ENCODE peak calls at places on chromosome X, in ten cellular contexts. One of them, this sample, is unnamed.

GRCh38 chrX:29661290-29661689 is 554.1 kb upstream of the MAGEB2 start:
- DNase-seq in ACHN: peak
- DNase-seq in esophagus squamous epithelium: no peak
- DNase-seq in AG08396: no peak
- DNase-seq in NCI-H774: no peak
- DNase-seq in T-helper 2 cell: no peak
- DNase-seq in EL: peak
- DNase-seq in astrocyte of the cerebellum: no peak
- DNase-seq in MCF 10A: no peak
- DNase-seq in naive thymus-derived CD8-positive, alpha-beta T cell: no peak
- DNase-seq in this sample: peak

GRCh38 chrX:52359614-52360232 is 9.1 kb upstream of the XAGE2 start:
- DNase-seq in NCI-H774: no peak
- DNase-seq in T-helper 2 cell: no peak
- DNase-seq in astrocyte of the cerebellum: no peak
- DNase-seq in ACHN: no peak
- DNase-seq in MCF 10A: peak
- DNase-seq in esophagus squamous epithelium: no peak
- DNase-seq in naive thymus-derived CD8-positive, alpha-beta T cell: no peak
- DNase-seq in EL: no peak
- DNase-seq in AG08396: no peak
- DNase-seq in this sample: no peak

GRCh38 chrX:110384490-110384889 is 25.8 kb downstream of the RTL9 start:
- DNase-seq in EL: peak
- DNase-seq in ACHN: no peak
- DNase-seq in esophagus squamous epithelium: no peak
- DNase-seq in NCI-H774: no peak
- DNase-seq in T-helper 2 cell: no peak
- DNase-seq in astrocyte of the cerebellum: no peak
- DNase-seq in naive thymus-derived CD8-positive, alpha-beta T cell: no peak
- DNase-seq in MCF 10A: no peak
- DNase-seq in AG08396: peak
- DNase-seq in this sample: peak

GRCh38 chrX:66233206-66233605 is 69.2 kb downstream of the HEPH start:
- DNase-seq in EL: no peak
- DNase-seq in NCI-H774: no peak
- DNase-seq in naive thymus-derived CD8-positive, alpha-beta T cell: no peak
- DNase-seq in T-helper 2 cell: no peak
- DNase-seq in esophagus squamous epithelium: no peak
- DNase-seq in AG08396: no peak
- DNase-seq in astrocyte of the cerebellum: no peak
- DNase-seq in MCF 10A: no peak
- DNase-seq in ACHN: no peak
- DNase-seq in this sample: no peak

GRCh38 chrX:39905946-39906345 is 191.8 kb downstream of the BCOR start:
- DNase-seq in esophagus squamous epithelium: no peak
- DNase-seq in EL: no peak
- DNase-seq in astrocyte of the cerebellum: no peak
- DNase-seq in T-helper 2 cell: no peak
- DNase-seq in MCF 10A: no peak
- DNase-seq in NCI-H774: no peak
- DNase-seq in ACHN: no peak
- DNase-seq in naive thymus-derived CD8-positive, alpha-beta T cell: no peak
- DNase-seq in AG08396: no peak
- DNase-seq in this sample: no peak

GRCh38 chrX:50813843-50814661 is at the start of gene SHROOM4:
- DNase-seq in EL: peak
- DNase-seq in T-helper 2 cell: no peak
- DNase-seq in MCF 10A: no peak
- DNase-seq in AG08396: peak
- DNase-seq in astrocyte of the cerebellum: no peak
- DNase-seq in esophagus squamous epithelium: no peak
- DNase-seq in naive thymus-derived CD8-positive, alpha-beta T cell: no peak
- DNase-seq in ACHN: peak
- DNase-seq in NCI-H774: no peak
- DNase-seq in this sample: no peak

GRCh38 chrX:39809326-39809725 is 288.4 kb downstream of the BCOR start:
- DNase-seq in esophagus squamous epithelium: no peak
- DNase-seq in ACHN: no peak
- DNase-seq in NCI-H774: no peak
- DNase-seq in AG08396: peak
- DNase-seq in naive thymus-derived CD8-positive, alpha-beta T cell: no peak
- DNase-seq in astrocyte of the cerebellum: no peak
- DNase-seq in T-helper 2 cell: no peak
- DNase-seq in EL: peak
- DNase-seq in MCF 10A: peak
- DNase-seq in this sample: peak

GRCh38 chrX:112761239-112762207 is 79.1 kb downstream of the AMOT start:
- DNase-seq in MCF 10A: no peak
- DNase-seq in NCI-H774: no peak
- DNase-seq in astrocyte of the cerebellum: peak
- DNase-seq in naive thymus-derived CD8-positive, alpha-beta T cell: no peak
- DNase-seq in AG08396: no peak
- DNase-seq in esophagus squamous epithelium: no peak
- DNase-seq in T-helper 2 cell: no peak
- DNase-seq in EL: no peak
- DNase-seq in ACHN: no peak
- DNase-seq in this sample: no peak

GRCh38 chrX:20067709-20068315 is 48.9 kb downstream of the MAP7D2 start:
- DNase-seq in AG08396: peak
- DNase-seq in T-helper 2 cell: no peak
- DNase-seq in NCI-H774: peak
- DNase-seq in MCF 10A: peak
- DNase-seq in astrocyte of the cerebellum: peak
- DNase-seq in ACHN: peak
- DNase-seq in EL: peak
- DNase-seq in esophagus squamous epithelium: peak
- DNase-seq in naive thymus-derived CD8-positive, alpha-beta T cell: no peak
- DNase-seq in this sample: peak

GRCh38 chrX:40897768-40898167 is 162.4 kb upstream of the MED14 start:
- DNase-seq in NCI-H774: no peak
- DNase-seq in naive thymus-derived CD8-positive, alpha-beta T cell: no peak
- DNase-seq in AG08396: no peak
- DNase-seq in EL: no peak
- DNase-seq in esophagus squamous epithelium: no peak
- DNase-seq in astrocyte of the cerebellum: no peak
- DNase-seq in T-helper 2 cell: no peak
- DNase-seq in ACHN: no peak
- DNase-seq in MCF 10A: no peak
- DNase-seq in this sample: no peak

GRCh38 chrX:125604448-125604847 is 284.8 kb downstream of the TEX13C start:
- DNase-seq in naive thymus-derived CD8-positive, alpha-beta T cell: no peak
- DNase-seq in astrocyte of the cerebellum: no peak
- DNase-seq in AG08396: no peak
- DNase-seq in T-helper 2 cell: no peak
- DNase-seq in esophagus squamous epithelium: no peak
- DNase-seq in MCF 10A: no peak
- DNase-seq in ACHN: no peak
- DNase-seq in NCI-H774: no peak
- DNase-seq in EL: no peak
- DNase-seq in this sample: no peak

GRCh38 chrX:125503769-125504168 is 184.1 kb downstream of the TEX13C start:
- DNase-seq in astrocyte of the cerebellum: no peak
- DNase-seq in AG08396: no peak
- DNase-seq in naive thymus-derived CD8-positive, alpha-beta T cell: no peak
- DNase-seq in MCF 10A: no peak
- DNase-seq in NCI-H774: no peak
- DNase-seq in T-helper 2 cell: no peak
- DNase-seq in esophagus squamous epithelium: no peak
- DNase-seq in EL: no peak
- DNase-seq in ACHN: no peak
- DNase-seq in this sample: no peak

GRCh38 chrX:125340508-125340907 is 20.8 kb downstream of the TEX13C start:
- DNase-seq in esophagus squamous epithelium: no peak
- DNase-seq in astrocyte of the cerebellum: no peak
- DNase-seq in AG08396: no peak
- DNase-seq in MCF 10A: no peak
- DNase-seq in naive thymus-derived CD8-positive, alpha-beta T cell: no peak
- DNase-seq in ACHN: no peak
- DNase-seq in NCI-H774: no peak
- DNase-seq in T-helper 2 cell: no peak
- DNase-seq in EL: no peak
- DNase-seq in this sample: no peak

GRCh38 chrX:114006664-114007063 is 577.2 kb upstream of the HTR2C start:
- DNase-seq in AG08396: no peak
- DNase-seq in ACHN: no peak
- DNase-seq in esophagus squamous epithelium: no peak
- DNase-seq in EL: no peak
- DNase-seq in naive thymus-derived CD8-positive, alpha-beta T cell: no peak
- DNase-seq in MCF 10A: no peak
- DNase-seq in T-helper 2 cell: no peak
- DNase-seq in astrocyte of the cerebellum: no peak
- DNase-seq in NCI-H774: no peak
- DNase-seq in this sample: no peak

GRCh38 chrX:10098235-10098819 is 58.4 kb upstream of the CLCN4 start:
- DNase-seq in NCI-H774: no peak
- DNase-seq in T-helper 2 cell: peak
- DNase-seq in EL: no peak
- DNase-seq in astrocyte of the cerebellum: no peak
- DNase-seq in ACHN: no peak
- DNase-seq in AG08396: no peak
- DNase-seq in esophagus squamous epithelium: no peak
- DNase-seq in MCF 10A: no peak
- DNase-seq in naive thymus-derived CD8-positive, alpha-beta T cell: peak
- DNase-seq in this sample: no peak

GRCh38 chrX:44428989-44429627 is 85.6 kb upstream of the EFHC2 start:
- DNase-seq in astrocyte of the cerebellum: no peak
- DNase-seq in EL: no peak
- DNase-seq in AG08396: no peak
- DNase-seq in MCF 10A: no peak
- DNase-seq in T-helper 2 cell: peak
- DNase-seq in ACHN: no peak
- DNase-seq in esophagus squamous epithelium: no peak
- DNase-seq in NCI-H774: no peak
- DNase-seq in naive thymus-derived CD8-positive, alpha-beta T cell: no peak
- DNase-seq in this sample: no peak

GRCh38 chrX:46837543-46838481 is 969 bp downstream of the RP2 start:
- DNase-seq in AG08396: peak
- DNase-seq in EL: peak
- DNase-seq in NCI-H774: no peak
- DNase-seq in naive thymus-derived CD8-positive, alpha-beta T cell: peak
- DNase-seq in T-helper 2 cell: peak
- DNase-seq in astrocyte of the cerebellum: no peak
- DNase-seq in ACHN: peak
- DNase-seq in esophagus squamous epithelium: no peak
- DNase-seq in MCF 10A: peak
- DNase-seq in this sample: peak

GRCh38 chrX:68826113-68826980 is 2.5 kb upstream of the EFNB1 start:
- DNase-seq in astrocyte of the cerebellum: no peak
- DNase-seq in MCF 10A: no peak
- DNase-seq in ACHN: no peak
- DNase-seq in EL: no peak
- DNase-seq in NCI-H774: no peak
- DNase-seq in T-helper 2 cell: no peak
- DNase-seq in AG08396: no peak
- DNase-seq in naive thymus-derived CD8-positive, alpha-beta T cell: no peak
- DNase-seq in esophagus squamous epithelium: no peak
- DNase-seq in this sample: no peak

GRCh38 chrX:154370300-154370881 is 4.0 kb downstream of the FLNA start:
- DNase-seq in EL: no peak
- DNase-seq in T-helper 2 cell: no peak
- DNase-seq in naive thymus-derived CD8-positive, alpha-beta T cell: no peak
- DNase-seq in MCF 10A: no peak
- DNase-seq in AG08396: no peak
- DNase-seq in esophagus squamous epithelium: no peak
- DNase-seq in NCI-H774: no peak
- DNase-seq in astrocyte of the cerebellum: no peak
- DNase-seq in ACHN: no peak
- DNase-seq in this sample: no peak

GRCh38 chrX:45806410-45807121 is 605.9 kb upstream of the DIPK2B start:
- DNase-seq in EL: peak
- DNase-seq in ACHN: peak
- DNase-seq in astrocyte of the cerebellum: peak
- DNase-seq in T-helper 2 cell: peak
- DNase-seq in esophagus squamous epithelium: no peak
- DNase-seq in MCF 10A: peak
- DNase-seq in AG08396: peak
- DNase-seq in naive thymus-derived CD8-positive, alpha-beta T cell: peak
- DNase-seq in NCI-H774: no peak
- DNase-seq in this sample: peak

GRCh38 chrX:141341743-141342142 is 99.4 kb upstream of the SPANXC start:
- DNase-seq in NCI-H774: no peak
- DNase-seq in T-helper 2 cell: no peak
- DNase-seq in esophagus squamous epithelium: no peak
- DNase-seq in MCF 10A: no peak
- DNase-seq in EL: no peak
- DNase-seq in ACHN: no peak
- DNase-seq in AG08396: no peak
- DNase-seq in astrocyte of the cerebellum: no peak
- DNase-seq in naive thymus-derived CD8-positive, alpha-beta T cell: no peak
- DNase-seq in this sample: no peak

GRCh38 chrX:68354869-68355628 is 78.2 kb downstream of the OPHN1 start:
- DNase-seq in esophagus squamous epithelium: no peak
- DNase-seq in NCI-H774: no peak
- DNase-seq in AG08396: no peak
- DNase-seq in EL: no peak
- DNase-seq in MCF 10A: no peak
- DNase-seq in naive thymus-derived CD8-positive, alpha-beta T cell: no peak
- DNase-seq in T-helper 2 cell: no peak
- DNase-seq in astrocyte of the cerebellum: no peak
- DNase-seq in ACHN: no peak
- DNase-seq in this sample: no peak

GRCh38 chrX:129679856-129680255 is 25.1 kb upstream of the APLN start:
- DNase-seq in esophagus squamous epithelium: no peak
- DNase-seq in EL: no peak
- DNase-seq in NCI-H774: peak
- DNase-seq in MCF 10A: peak
- DNase-seq in astrocyte of the cerebellum: no peak
- DNase-seq in T-helper 2 cell: no peak
- DNase-seq in ACHN: no peak
- DNase-seq in AG08396: no peak
- DNase-seq in naive thymus-derived CD8-positive, alpha-beta T cell: no peak
- DNase-seq in this sample: no peak

GRCh38 chrX:130173190-130173895 is 1.6 kb downstream of the RAB33A start:
- DNase-seq in T-helper 2 cell: peak
- DNase-seq in astrocyte of the cerebellum: no peak
- DNase-seq in naive thymus-derived CD8-positive, alpha-beta T cell: no peak
- DNase-seq in AG08396: peak
- DNase-seq in MCF 10A: peak
- DNase-seq in ACHN: peak
- DNase-seq in NCI-H774: no peak
- DNase-seq in esophagus squamous epithelium: no peak
- DNase-seq in EL: peak
- DNase-seq in this sample: peak

GRCh38 chrX:9370888-9371287 is 94.0 kb upstream of the TBL1X start:
- DNase-seq in esophagus squamous epithelium: no peak
- DNase-seq in naive thymus-derived CD8-positive, alpha-beta T cell: no peak
- DNase-seq in EL: no peak
- DNase-seq in astrocyte of the cerebellum: peak
- DNase-seq in MCF 10A: peak
- DNase-seq in AG08396: no peak
- DNase-seq in ACHN: peak
- DNase-seq in T-helper 2 cell: no peak
- DNase-seq in NCI-H774: no peak
- DNase-seq in this sample: no peak

GRCh38 chrX:130296743-130297142 is 28.0 kb upstream of the ZNF280C start:
- DNase-seq in MCF 10A: peak
- DNase-seq in AG08396: no peak
- DNase-seq in esophagus squamous epithelium: no peak
- DNase-seq in astrocyte of the cerebellum: no peak
- DNase-seq in EL: peak
- DNase-seq in NCI-H774: no peak
- DNase-seq in T-helper 2 cell: no peak
- DNase-seq in naive thymus-derived CD8-positive, alpha-beta T cell: no peak
- DNase-seq in ACHN: no peak
- DNase-seq in this sample: peak

GRCh38 chrX:118420462-118420861 is 74.6 kb downstream of the WDR44 start:
- DNase-seq in AG08396: peak
- DNase-seq in ACHN: peak
- DNase-seq in EL: peak
- DNase-seq in esophagus squamous epithelium: no peak
- DNase-seq in astrocyte of the cerebellum: peak
- DNase-seq in MCF 10A: peak
- DNase-seq in T-helper 2 cell: peak
- DNase-seq in NCI-H774: peak
- DNase-seq in naive thymus-derived CD8-positive, alpha-beta T cell: no peak
- DNase-seq in this sample: no peak

GRCh38 chrX:107773206-107773605 is 2.4 kb downstream of the TSC22D3 start:
- DNase-seq in AG08396: no peak
- DNase-seq in NCI-H774: no peak
- DNase-seq in T-helper 2 cell: no peak
- DNase-seq in naive thymus-derived CD8-positive, alpha-beta T cell: no peak
- DNase-seq in esophagus squamous epithelium: no peak
- DNase-seq in EL: no peak
- DNase-seq in astrocyte of the cerebellum: no peak
- DNase-seq in MCF 10A: no peak
- DNase-seq in ACHN: no peak
- DNase-seq in this sample: no peak